ENCODE peak calls at places on chromosomes 7 and 10, in eight cellular contexts. One of them, this sample, is unnamed.

GRCh38 chr10:132242103-132242840 is 55.5 kb downstream of the DPYSL4 start:
- DNase-seq in naive thymus-derived CD8-positive, alpha-beta T cell: no peak
- DNase-seq in substantia nigra: no peak
- DNase-seq in WTC11: no peak
- DNase-seq in endothelial cell: no peak
- DNase-seq in right cardiac atrium: no peak
- DNase-seq in GM13977: no peak
- DNase-seq in NCI-H1092 treated with DMSO at 0.1 percent for 48 hours: no peak
- DNase-seq in this sample: no peak

GRCh38 chr10:21528452-21529235 is 3.2 kb upstream of the SKIDA1 start:
- DNase-seq in endothelial cell: no peak
- DNase-seq in substantia nigra: no peak
- DNase-seq in right cardiac atrium: no peak
- DNase-seq in WTC11: no peak
- DNase-seq in GM13977: no peak
- DNase-seq in naive thymus-derived CD8-positive, alpha-beta T cell: no peak
- DNase-seq in NCI-H1092 treated with DMSO at 0.1 percent for 48 hours: peak; percentile 83
- DNase-seq in this sample: no peak

GRCh38 chr10:71133710-71134686 is 78.4 kb upstream of the UNC5B start:
- DNase-seq in NCI-H1092 treated with DMSO at 0.1 percent for 48 hours: no peak
- DNase-seq in GM13977: no peak
- DNase-seq in substantia nigra: no peak
- DNase-seq in endothelial cell: no peak
- DNase-seq in right cardiac atrium: no peak
- DNase-seq in naive thymus-derived CD8-positive, alpha-beta T cell: no peak
- DNase-seq in WTC11: no peak
- DNase-seq in this sample: no peak

GRCh38 chr7:134948736-134949135 is 37.6 kb upstream of the AGBL3 start:
- DNase-seq in naive thymus-derived CD8-positive, alpha-beta T cell: no peak
- DNase-seq in substantia nigra: no peak
- DNase-seq in GM13977: no peak
- DNase-seq in NCI-H1092 treated with DMSO at 0.1 percent for 48 hours: no peak
- DNase-seq in WTC11: no peak
- DNase-seq in endothelial cell: no peak
- DNase-seq in right cardiac atrium: no peak
- DNase-seq in this sample: no peak

GRCh38 chr10:34650156-34650555 is 164.9 kb downstream of the PARD3 start:
- DNase-seq in endothelial cell: no peak
- DNase-seq in WTC11: no peak
- DNase-seq in naive thymus-derived CD8-positive, alpha-beta T cell: no peak
- DNase-seq in NCI-H1092 treated with DMSO at 0.1 percent for 48 hours: no peak
- DNase-seq in GM13977: no peak
- DNase-seq in substantia nigra: no peak
- DNase-seq in right cardiac atrium: no peak
- DNase-seq in this sample: no peak

GRCh38 chr10:6300106-6300783 is 97.5 kb downstream of the PFKFB3 start:
- DNase-seq in WTC11: no peak
- DNase-seq in NCI-H1092 treated with DMSO at 0.1 percent for 48 hours: no peak
- DNase-seq in GM13977: peak; percentile 49
- DNase-seq in right cardiac atrium: no peak
- DNase-seq in substantia nigra: no peak
- DNase-seq in endothelial cell: no peak
- DNase-seq in naive thymus-derived CD8-positive, alpha-beta T cell: no peak
- DNase-seq in this sample: peak; percentile 61

GRCh38 chr10:77309103-77310013 is 328.2 kb downstream of the KCNMA1 start:
- DNase-seq in right cardiac atrium: no peak
- DNase-seq in substantia nigra: no peak
- DNase-seq in naive thymus-derived CD8-positive, alpha-beta T cell: no peak
- DNase-seq in WTC11: no peak
- DNase-seq in GM13977: no peak
- DNase-seq in NCI-H1092 treated with DMSO at 0.1 percent for 48 hours: no peak
- DNase-seq in endothelial cell: no peak
- DNase-seq in this sample: no peak

GRCh38 chr10:19889279-19889678 is 73.0 kb downstream of the PLXDC2 start:
- DNase-seq in GM13977: no peak
- DNase-seq in NCI-H1092 treated with DMSO at 0.1 percent for 48 hours: no peak
- DNase-seq in WTC11: no peak
- DNase-seq in endothelial cell: no peak
- DNase-seq in substantia nigra: no peak
- DNase-seq in naive thymus-derived CD8-positive, alpha-beta T cell: no peak
- DNase-seq in right cardiac atrium: no peak
- DNase-seq in this sample: no peak

GRCh38 chr7:25288536-25289283 is 60.4 kb upstream of the NPVF start:
- DNase-seq in naive thymus-derived CD8-positive, alpha-beta T cell: no peak
- DNase-seq in right cardiac atrium: no peak
- DNase-seq in endothelial cell: no peak
- DNase-seq in NCI-H1092 treated with DMSO at 0.1 percent for 48 hours: peak; percentile 50
- DNase-seq in WTC11: no peak
- DNase-seq in GM13977: no peak
- DNase-seq in substantia nigra: no peak
- DNase-seq in this sample: no peak

GRCh38 chr10:29980084-29980483 is 79.3 kb downstream of the JCAD start:
- DNase-seq in NCI-H1092 treated with DMSO at 0.1 percent for 48 hours: no peak
- DNase-seq in endothelial cell: no peak
- DNase-seq in naive thymus-derived CD8-positive, alpha-beta T cell: no peak
- DNase-seq in GM13977: no peak
- DNase-seq in substantia nigra: no peak
- DNase-seq in right cardiac atrium: peak; percentile 66
- DNase-seq in WTC11: no peak
- DNase-seq in this sample: no peak

GRCh38 chr7:78171398-78171797 is 372.8 kb downstream of the PHTF2 start:
- DNase-seq in GM13977: no peak
- DNase-seq in substantia nigra: no peak
- DNase-seq in naive thymus-derived CD8-positive, alpha-beta T cell: no peak
- DNase-seq in endothelial cell: no peak
- DNase-seq in right cardiac atrium: no peak
- DNase-seq in NCI-H1092 treated with DMSO at 0.1 percent for 48 hours: no peak
- DNase-seq in WTC11: no peak
- DNase-seq in this sample: no peak

GRCh38 chr10:111030042-111030750 is 46.6 kb upstream of the ADRA2A start:
- DNase-seq in endothelial cell: no peak
- DNase-seq in right cardiac atrium: no peak
- DNase-seq in WTC11: no peak
- DNase-seq in GM13977: no peak
- DNase-seq in naive thymus-derived CD8-positive, alpha-beta T cell: no peak
- DNase-seq in NCI-H1092 treated with DMSO at 0.1 percent for 48 hours: no peak
- DNase-seq in substantia nigra: no peak
- DNase-seq in this sample: no peak

GRCh38 chr10:88642254-88642653 is 22.0 kb upstream of the LIPF start:
- DNase-seq in NCI-H1092 treated with DMSO at 0.1 percent for 48 hours: no peak
- DNase-seq in WTC11: no peak
- DNase-seq in substantia nigra: no peak
- DNase-seq in GM13977: no peak
- DNase-seq in endothelial cell: no peak
- DNase-seq in right cardiac atrium: no peak
- DNase-seq in naive thymus-derived CD8-positive, alpha-beta T cell: no peak
- DNase-seq in this sample: no peak

GRCh38 chr10:110357252-110357780 is 52.6 kb upstream of the SMNDC1 start:
- DNase-seq in right cardiac atrium: no peak
- DNase-seq in NCI-H1092 treated with DMSO at 0.1 percent for 48 hours: no peak
- DNase-seq in naive thymus-derived CD8-positive, alpha-beta T cell: no peak
- DNase-seq in GM13977: peak; percentile 62
- DNase-seq in substantia nigra: no peak
- DNase-seq in endothelial cell: no peak
- DNase-seq in WTC11: no peak
- DNase-seq in this sample: peak; percentile 75

GRCh38 chr7:39700932-39701331 is 77.6 kb downstream of the RALA start:
- DNase-seq in NCI-H1092 treated with DMSO at 0.1 percent for 48 hours: no peak
- DNase-seq in endothelial cell: no peak
- DNase-seq in WTC11: no peak
- DNase-seq in GM13977: no peak
- DNase-seq in naive thymus-derived CD8-positive, alpha-beta T cell: no peak
- DNase-seq in substantia nigra: no peak
- DNase-seq in right cardiac atrium: no peak
- DNase-seq in this sample: no peak

GRCh38 chr10:121596668-121597503 is 1.4 kb downstream of the FGFR2 start:
- DNase-seq in naive thymus-derived CD8-positive, alpha-beta T cell: no peak
- DNase-seq in GM13977: no peak
- DNase-seq in substantia nigra: no peak
- DNase-seq in WTC11: peak; percentile 52
- DNase-seq in NCI-H1092 treated with DMSO at 0.1 percent for 48 hours: peak; percentile 45
- DNase-seq in right cardiac atrium: peak; percentile 54
- DNase-seq in endothelial cell: peak; percentile 51
- DNase-seq in this sample: no peak

GRCh38 chr7:81459485-81459884 is 310.4 kb downstream of the HGF start:
- DNase-seq in right cardiac atrium: no peak
- DNase-seq in naive thymus-derived CD8-positive, alpha-beta T cell: no peak
- DNase-seq in substantia nigra: no peak
- DNase-seq in WTC11: no peak
- DNase-seq in endothelial cell: no peak
- DNase-seq in GM13977: no peak
- DNase-seq in NCI-H1092 treated with DMSO at 0.1 percent for 48 hours: no peak
- DNase-seq in this sample: no peak

GRCh38 chr7:26959290-26959689 is 94.9 kb upstream of the SKAP2 start:
- DNase-seq in naive thymus-derived CD8-positive, alpha-beta T cell: no peak
- DNase-seq in endothelial cell: no peak
- DNase-seq in GM13977: no peak
- DNase-seq in right cardiac atrium: no peak
- DNase-seq in NCI-H1092 treated with DMSO at 0.1 percent for 48 hours: no peak
- DNase-seq in WTC11: no peak
- DNase-seq in substantia nigra: no peak
- DNase-seq in this sample: no peak

GRCh38 chr7:45897042-45897690 is 8.9 kb downstream of the IGFBP1 start:
- DNase-seq in right cardiac atrium: no peak
- DNase-seq in NCI-H1092 treated with DMSO at 0.1 percent for 48 hours: no peak
- DNase-seq in GM13977: no peak
- DNase-seq in naive thymus-derived CD8-positive, alpha-beta T cell: no peak
- DNase-seq in substantia nigra: no peak
- DNase-seq in endothelial cell: no peak
- DNase-seq in WTC11: no peak
- DNase-seq in this sample: no peak

GRCh38 chr10:48896756-48897437 is 42.7 kb downstream of the LRRC18 start:
- DNase-seq in endothelial cell: no peak
- DNase-seq in substantia nigra: no peak
- DNase-seq in NCI-H1092 treated with DMSO at 0.1 percent for 48 hours: no peak
- DNase-seq in right cardiac atrium: no peak
- DNase-seq in naive thymus-derived CD8-positive, alpha-beta T cell: no peak
- DNase-seq in GM13977: no peak
- DNase-seq in WTC11: no peak
- DNase-seq in this sample: no peak

GRCh38 chr7:70571403-70571911 is 560.5 kb upstream of the GALNT17 start:
- DNase-seq in naive thymus-derived CD8-positive, alpha-beta T cell: no peak
- DNase-seq in substantia nigra: no peak
- DNase-seq in endothelial cell: no peak
- DNase-seq in right cardiac atrium: no peak
- DNase-seq in WTC11: no peak
- DNase-seq in GM13977: no peak
- DNase-seq in NCI-H1092 treated with DMSO at 0.1 percent for 48 hours: no peak
- DNase-seq in this sample: no peak

GRCh38 chr7:76505168-76506080 is 4.9 kb upstream of the UPK3B start:
- DNase-seq in NCI-H1092 treated with DMSO at 0.1 percent for 48 hours: no peak
- DNase-seq in GM13977: peak; percentile 10
- DNase-seq in endothelial cell: no peak
- DNase-seq in substantia nigra: no peak
- DNase-seq in naive thymus-derived CD8-positive, alpha-beta T cell: no peak
- DNase-seq in WTC11: no peak
- DNase-seq in right cardiac atrium: no peak
- DNase-seq in this sample: peak; percentile 33

GRCh38 chr7:73429218-73429617 is 4.4 kb upstream of the FZD9 start:
- DNase-seq in endothelial cell: no peak
- DNase-seq in substantia nigra: no peak
- DNase-seq in right cardiac atrium: no peak
- DNase-seq in WTC11: peak; percentile 73
- DNase-seq in NCI-H1092 treated with DMSO at 0.1 percent for 48 hours: peak; percentile 97
- DNase-seq in naive thymus-derived CD8-positive, alpha-beta T cell: no peak
- DNase-seq in GM13977: no peak
- DNase-seq in this sample: no peak

GRCh38 chr7:38825721-38826440 is 83.1 kb downstream of the VPS41 start:
- DNase-seq in right cardiac atrium: no peak
- DNase-seq in endothelial cell: no peak
- DNase-seq in substantia nigra: no peak
- DNase-seq in GM13977: peak; percentile 31
- DNase-seq in WTC11: no peak
- DNase-seq in naive thymus-derived CD8-positive, alpha-beta T cell: no peak
- DNase-seq in NCI-H1092 treated with DMSO at 0.1 percent for 48 hours: no peak
- DNase-seq in this sample: peak; percentile 35

GRCh38 chr7:120053390-120053961 is 219.5 kb upstream of the KCND2 start:
- DNase-seq in endothelial cell: no peak
- DNase-seq in NCI-H1092 treated with DMSO at 0.1 percent for 48 hours: no peak
- DNase-seq in GM13977: no peak
- DNase-seq in substantia nigra: no peak
- DNase-seq in WTC11: no peak
- DNase-seq in right cardiac atrium: no peak
- DNase-seq in naive thymus-derived CD8-positive, alpha-beta T cell: no peak
- DNase-seq in this sample: no peak